ENCODE peak calls at places on chromosomes 13 and 19, in four cellular contexts. One of them, this sample, is unnamed.

GRCh38 chr13:94224670-94225069 is 254.8 kb downstream of the DCT start:
- DNase-seq in foreskin fibroblast: no peak
- DNase-seq in GM03348: no peak
- DNase-seq in activated naive CD8-positive, alpha-beta T cell treated with anti-CD3 and anti-CD28 coated beads, Interleukin-2, amount 50 U/mL, for 24 hours: no peak
- DNase-seq in this sample: no peak

GRCh38 chr13:80705371-80706163 is 364.6 kb upstream of the SPRY2 start:
- DNase-seq in foreskin fibroblast: no peak
- DNase-seq in GM03348: no peak
- DNase-seq in activated naive CD8-positive, alpha-beta T cell treated with anti-CD3 and anti-CD28 coated beads, Interleukin-2, amount 50 U/mL, for 24 hours: no peak
- DNase-seq in this sample: no peak

GRCh38 chr13:71610876-71611275 is 256.1 kb downstream of the DACH1 start:
- DNase-seq in foreskin fibroblast: no peak
- DNase-seq in GM03348: no peak
- DNase-seq in activated naive CD8-positive, alpha-beta T cell treated with anti-CD3 and anti-CD28 coated beads, Interleukin-2, amount 50 U/mL, for 24 hours: no peak
- DNase-seq in this sample: no peak

GRCh38 chr13:24270639-24271131 is 38.7 kb upstream of the C1QTNF9 start:
- DNase-seq in foreskin fibroblast: peak; percentile 63
- DNase-seq in GM03348: peak; percentile 69
- DNase-seq in activated naive CD8-positive, alpha-beta T cell treated with anti-CD3 and anti-CD28 coated beads, Interleukin-2, amount 50 U/mL, for 24 hours: peak; percentile 54
- DNase-seq in this sample: peak; percentile 60

GRCh38 chr13:98773921-98774320 is 21.4 kb upstream of the SLC15A1 start:
- DNase-seq in foreskin fibroblast: no peak
- DNase-seq in GM03348: no peak
- DNase-seq in activated naive CD8-positive, alpha-beta T cell treated with anti-CD3 and anti-CD28 coated beads, Interleukin-2, amount 50 U/mL, for 24 hours: no peak
- DNase-seq in this sample: no peak

GRCh38 chr19:48954011-48954594 is 572 bp upstream of the BAX start:
- DNase-seq in foreskin fibroblast: no peak
- DNase-seq in GM03348: no peak
- DNase-seq in activated naive CD8-positive, alpha-beta T cell treated with anti-CD3 and anti-CD28 coated beads, Interleukin-2, amount 50 U/mL, for 24 hours: no peak
- DNase-seq in this sample: no peak

GRCh38 chr13:44396963-44397580 is 23.4 kb downstream of the SERP2 start:
- DNase-seq in foreskin fibroblast: peak; percentile 66
- DNase-seq in GM03348: no peak
- DNase-seq in activated naive CD8-positive, alpha-beta T cell treated with anti-CD3 and anti-CD28 coated beads, Interleukin-2, amount 50 U/mL, for 24 hours: no peak
- DNase-seq in this sample: peak; percentile 57

GRCh38 chr19:7789447-7789846 is 26.4 kb downstream of the CLEC4M start:
- DNase-seq in foreskin fibroblast: no peak
- DNase-seq in GM03348: no peak
- DNase-seq in activated naive CD8-positive, alpha-beta T cell treated with anti-CD3 and anti-CD28 coated beads, Interleukin-2, amount 50 U/mL, for 24 hours: no peak
- DNase-seq in this sample: no peak

GRCh38 chr19:55670280-55671053 is 4.6 kb upstream of the EPN1 start:
- DNase-seq in foreskin fibroblast: no peak
- DNase-seq in GM03348: no peak
- DNase-seq in activated naive CD8-positive, alpha-beta T cell treated with anti-CD3 and anti-CD28 coated beads, Interleukin-2, amount 50 U/mL, for 24 hours: no peak
- DNase-seq in this sample: no peak

GRCh38 chr19:41206456-41206855 is 12.6 kb upstream of the AXL start:
- DNase-seq in foreskin fibroblast: peak; percentile 47
- DNase-seq in GM03348: no peak
- DNase-seq in activated naive CD8-positive, alpha-beta T cell treated with anti-CD3 and anti-CD28 coated beads, Interleukin-2, amount 50 U/mL, for 24 hours: no peak
- DNase-seq in this sample: no peak

GRCh38 chr13:110331362-110331761 is 24.3 kb downstream of the COL4A2 start:
- DNase-seq in foreskin fibroblast: no peak
- DNase-seq in GM03348: peak; percentile 59
- DNase-seq in activated naive CD8-positive, alpha-beta T cell treated with anti-CD3 and anti-CD28 coated beads, Interleukin-2, amount 50 U/mL, for 24 hours: no peak
- DNase-seq in this sample: peak; percentile 36

GRCh38 chr13:101838305-101838835 is 385.9 kb downstream of the ITGBL1 start:
- DNase-seq in foreskin fibroblast: peak; percentile 67
- DNase-seq in GM03348: no peak
- DNase-seq in activated naive CD8-positive, alpha-beta T cell treated with anti-CD3 and anti-CD28 coated beads, Interleukin-2, amount 50 U/mL, for 24 hours: no peak
- DNase-seq in this sample: no peak

GRCh38 chr13:101916108-101916757 is 463.8 kb downstream of the ITGBL1 start:
- DNase-seq in foreskin fibroblast: peak; percentile 63
- DNase-seq in GM03348: peak; percentile 24
- DNase-seq in activated naive CD8-positive, alpha-beta T cell treated with anti-CD3 and anti-CD28 coated beads, Interleukin-2, amount 50 U/mL, for 24 hours: no peak
- DNase-seq in this sample: no peak

GRCh38 chr13:75723927-75724326 is 87.8 kb downstream of the LMO7 start:
- DNase-seq in foreskin fibroblast: no peak
- DNase-seq in GM03348: no peak
- DNase-seq in activated naive CD8-positive, alpha-beta T cell treated with anti-CD3 and anti-CD28 coated beads, Interleukin-2, amount 50 U/mL, for 24 hours: no peak
- DNase-seq in this sample: no peak

GRCh38 chr13:111187879-111188643 is 73.0 kb downstream of the ARHGEF7 start:
- DNase-seq in foreskin fibroblast: peak; percentile 50
- DNase-seq in GM03348: peak; percentile 49
- DNase-seq in activated naive CD8-positive, alpha-beta T cell treated with anti-CD3 and anti-CD28 coated beads, Interleukin-2, amount 50 U/mL, for 24 hours: no peak
- DNase-seq in this sample: no peak

GRCh38 chr19:19061491-19061890 is 2.3 kb upstream of the SLC25A42 start:
- DNase-seq in foreskin fibroblast: peak; percentile 3
- DNase-seq in GM03348: no peak
- DNase-seq in activated naive CD8-positive, alpha-beta T cell treated with anti-CD3 and anti-CD28 coated beads, Interleukin-2, amount 50 U/mL, for 24 hours: no peak
- DNase-seq in this sample: no peak

GRCh38 chr13:110408286-110408685 is 101.2 kb downstream of the COL4A2 start:
- DNase-seq in foreskin fibroblast: no peak
- DNase-seq in GM03348: no peak
- DNase-seq in activated naive CD8-positive, alpha-beta T cell treated with anti-CD3 and anti-CD28 coated beads, Interleukin-2, amount 50 U/mL, for 24 hours: no peak
- DNase-seq in this sample: no peak

GRCh38 chr19:56660381-56661105 is 11.0 kb downstream of the ZNF835 start:
- DNase-seq in foreskin fibroblast: no peak
- DNase-seq in GM03348: no peak
- DNase-seq in activated naive CD8-positive, alpha-beta T cell treated with anti-CD3 and anti-CD28 coated beads, Interleukin-2, amount 50 U/mL, for 24 hours: no peak
- DNase-seq in this sample: no peak

GRCh38 chr13:109773276-109773675 is 13.1 kb downstream of the IRS2 start:
- DNase-seq in foreskin fibroblast: no peak
- DNase-seq in GM03348: no peak
- DNase-seq in activated naive CD8-positive, alpha-beta T cell treated with anti-CD3 and anti-CD28 coated beads, Interleukin-2, amount 50 U/mL, for 24 hours: peak; percentile 34
- DNase-seq in this sample: peak; percentile 56

GRCh38 chr13:79212064-79212619 is 193.9 kb downstream of the RBM26 start:
- DNase-seq in foreskin fibroblast: no peak
- DNase-seq in GM03348: no peak
- DNase-seq in activated naive CD8-positive, alpha-beta T cell treated with anti-CD3 and anti-CD28 coated beads, Interleukin-2, amount 50 U/mL, for 24 hours: no peak
- DNase-seq in this sample: no peak

GRCh38 chr19:53980553-53981407 is 10.7 kb upstream of the CACNG6 start:
- DNase-seq in foreskin fibroblast: peak; percentile 19
- DNase-seq in GM03348: no peak
- DNase-seq in activated naive CD8-positive, alpha-beta T cell treated with anti-CD3 and anti-CD28 coated beads, Interleukin-2, amount 50 U/mL, for 24 hours: no peak
- DNase-seq in this sample: no peak

GRCh38 chr13:111926501-111927180 is 140.3 kb upstream of the SOX1 start:
- DNase-seq in foreskin fibroblast: no peak
- DNase-seq in GM03348: no peak
- DNase-seq in activated naive CD8-positive, alpha-beta T cell treated with anti-CD3 and anti-CD28 coated beads, Interleukin-2, amount 50 U/mL, for 24 hours: no peak
- DNase-seq in this sample: no peak

GRCh38 chr13:98275711-98276171 is 98.7 kb upstream of the RNF113B start:
- DNase-seq in foreskin fibroblast: peak; percentile 15
- DNase-seq in GM03348: peak; percentile 53
- DNase-seq in activated naive CD8-positive, alpha-beta T cell treated with anti-CD3 and anti-CD28 coated beads, Interleukin-2, amount 50 U/mL, for 24 hours: no peak
- DNase-seq in this sample: no peak

GRCh38 chr13:29901714-29902631 is 51.6 kb upstream of the UBL3 start:
- DNase-seq in foreskin fibroblast: peak; percentile 90
- DNase-seq in GM03348: peak; percentile 75
- DNase-seq in activated naive CD8-positive, alpha-beta T cell treated with anti-CD3 and anti-CD28 coated beads, Interleukin-2, amount 50 U/mL, for 24 hours: peak; percentile 20
- DNase-seq in this sample: peak; percentile 98

GRCh38 chr13:99027260-99027659 is 49.4 kb upstream of the DOCK9 start:
- DNase-seq in foreskin fibroblast: no peak
- DNase-seq in GM03348: no peak
- DNase-seq in activated naive CD8-positive, alpha-beta T cell treated with anti-CD3 and anti-CD28 coated beads, Interleukin-2, amount 50 U/mL, for 24 hours: no peak
- DNase-seq in this sample: no peak

GRCh38 chr13:107301724-107302374 is 733.9 kb upstream of the ARGLU1 start:
- DNase-seq in foreskin fibroblast: no peak
- DNase-seq in GM03348: no peak
- DNase-seq in activated naive CD8-positive, alpha-beta T cell treated with anti-CD3 and anti-CD28 coated beads, Interleukin-2, amount 50 U/mL, for 24 hours: no peak
- DNase-seq in this sample: no peak

GRCh38 chr19:19644054-19644388 is 564 bp upstream of the GMIP start:
- DNase-seq in foreskin fibroblast: peak; percentile 24
- DNase-seq in GM03348: no peak
- DNase-seq in activated naive CD8-positive, alpha-beta T cell treated with anti-CD3 and anti-CD28 coated beads, Interleukin-2, amount 50 U/mL, for 24 hours: no peak
- DNase-seq in this sample: no peak

GRCh38 chr13:33110386-33110712 is 94.1 kb downstream of the KL start:
- DNase-seq in foreskin fibroblast: no peak
- DNase-seq in GM03348: no peak
- DNase-seq in activated naive CD8-positive, alpha-beta T cell treated with anti-CD3 and anti-CD28 coated beads, Interleukin-2, amount 50 U/mL, for 24 hours: no peak
- DNase-seq in this sample: no peak